ENCODE peak calls at places on chromosomes 7 and 10, in nine cellular contexts. One of them, this sample, is unnamed. For H3K27me3 and H3K4me1, the result is how much of the 10 kb centered on the place peaks cover.

GRCh38 chr7:77933394-77933793 is 134.8 kb downstream of the PHTF2 start:
- DNase-seq in psoas muscle: no peak
- DNase-seq in heart left ventricle: no peak
- DNase-seq in CD8-positive, alpha-beta T cell: no peak
- DNase-seq in tibial artery: no peak
- DNase-seq in thoracic aorta: no peak
- DNase-seq in A673: peak
- DNase-seq in astrocyte: peak
- DNase-seq in gastrocnemius medialis: no peak
- DNase-seq in this sample: no peak

GRCh38 chr10:93752761-93753160 is 5.0 kb upstream of the LGI1 start:
- DNase-seq in thoracic aorta: no peak
- DNase-seq in heart left ventricle: no peak
- DNase-seq in CD8-positive, alpha-beta T cell: no peak
- DNase-seq in psoas muscle: no peak
- DNase-seq in tibial artery: no peak
- DNase-seq in astrocyte: peak
- DNase-seq in gastrocnemius medialis: no peak
- DNase-seq in A673: peak
- DNase-seq in this sample: no peak

GRCh38 chr10:126203746-126204145 is 184.5 kb downstream of the ADAM12 start:
- DNase-seq in psoas muscle: no peak
- DNase-seq in astrocyte: peak
- DNase-seq in thoracic aorta: no peak
- DNase-seq in heart left ventricle: no peak
- DNase-seq in tibial artery: peak
- DNase-seq in A673: no peak
- DNase-seq in CD8-positive, alpha-beta T cell: no peak
- DNase-seq in gastrocnemius medialis: no peak
- DNase-seq in this sample: no peak

GRCh38 chr10:11425288-11425595 is 186.2 kb downstream of the USP6NL start:
- DNase-seq in CD8-positive, alpha-beta T cell: no peak
- DNase-seq in astrocyte: peak
- DNase-seq in gastrocnemius medialis: no peak
- DNase-seq in psoas muscle: no peak
- DNase-seq in tibial artery: no peak
- DNase-seq in A673: no peak
- DNase-seq in heart left ventricle: no peak
- DNase-seq in thoracic aorta: no peak
- DNase-seq in this sample: no peak

GRCh38 chr10:5952731-5953385 is 24.5 kb downstream of the IL15RA start:
- DNase-seq in thoracic aorta: no peak
- DNase-seq in tibial artery: no peak
- DNase-seq in psoas muscle: no peak
- DNase-seq in gastrocnemius medialis: no peak
- DNase-seq in CD8-positive, alpha-beta T cell: no peak
- DNase-seq in astrocyte: no peak
- DNase-seq in heart left ventricle: no peak
- DNase-seq in A673: no peak
- DNase-seq in this sample: no peak

GRCh38 chr7:891805-892204 is 15.5 kb downstream of the GET4 start:
- DNase-seq in psoas muscle: peak
- DNase-seq in tibial artery: no peak
- DNase-seq in gastrocnemius medialis: no peak
- DNase-seq in A673: no peak
- DNase-seq in astrocyte: no peak
- DNase-seq in thoracic aorta: no peak
- DNase-seq in heart left ventricle: no peak
- DNase-seq in CD8-positive, alpha-beta T cell: no peak
- DNase-seq in this sample: no peak

GRCh38 chr7:136057509-136057908 is 80.3 kb upstream of the MTPN start:
- DNase-seq in A673: no peak
- DNase-seq in astrocyte: no peak
- DNase-seq in thoracic aorta: no peak
- DNase-seq in CD8-positive, alpha-beta T cell: no peak
- DNase-seq in psoas muscle: no peak
- DNase-seq in heart left ventricle: no peak
- DNase-seq in tibial artery: no peak
- DNase-seq in gastrocnemius medialis: no peak
- DNase-seq in this sample: no peak

GRCh38 chr10:128297709-128298457 is 171.7 kb upstream of the MKI67 start:
- DNase-seq in gastrocnemius medialis: no peak
- DNase-seq in astrocyte: no peak
- DNase-seq in psoas muscle: no peak
- DNase-seq in CD8-positive, alpha-beta T cell: no peak
- DNase-seq in heart left ventricle: no peak
- DNase-seq in A673: no peak
- DNase-seq in tibial artery: no peak
- DNase-seq in thoracic aorta: no peak
- DNase-seq in this sample: no peak

GRCh38 chr10:110755781-110756180 is 111.6 kb downstream of the RBM20 start:
- DNase-seq in A673: no peak
- DNase-seq in CD8-positive, alpha-beta T cell: no peak
- DNase-seq in tibial artery: no peak
- DNase-seq in thoracic aorta: no peak
- DNase-seq in astrocyte: no peak
- DNase-seq in psoas muscle: no peak
- DNase-seq in gastrocnemius medialis: no peak
- DNase-seq in heart left ventricle: no peak
- DNase-seq in this sample: no peak

GRCh38 chr10:62858364-62858763 is 42.2 kb upstream of the EGR2 start:
- DNase-seq in CD8-positive, alpha-beta T cell: no peak
- DNase-seq in psoas muscle: peak
- DNase-seq in heart left ventricle: peak
- DNase-seq in gastrocnemius medialis: no peak
- DNase-seq in thoracic aorta: no peak
- DNase-seq in astrocyte: peak
- DNase-seq in A673: no peak
- DNase-seq in tibial artery: peak
- DNase-seq in this sample: no peak

GRCh38 chr10:28072573-28072972 is 73.7 kb upstream of the ODAD2 start:
- DNase-seq in A673: no peak
- DNase-seq in heart left ventricle: no peak
- DNase-seq in astrocyte: no peak
- DNase-seq in tibial artery: no peak
- DNase-seq in gastrocnemius medialis: no peak
- DNase-seq in psoas muscle: no peak
- DNase-seq in thoracic aorta: no peak
- DNase-seq in CD8-positive, alpha-beta T cell: no peak
- DNase-seq in this sample: no peak

GRCh38 chr10:22344781-22345300 is 455 bp upstream of the SPAG6 start:
- DNase-seq in heart left ventricle: no peak
- DNase-seq in psoas muscle: no peak
- DNase-seq in thoracic aorta: no peak
- DNase-seq in tibial artery: no peak
- DNase-seq in astrocyte: no peak
- DNase-seq in A673: no peak
- DNase-seq in CD8-positive, alpha-beta T cell: no peak
- DNase-seq in gastrocnemius medialis: no peak
- DNase-seq in this sample: no peak

GRCh38 chr10:22346087-22346661 is 878 bp downstream of the SPAG6 start:
- DNase-seq in gastrocnemius medialis: no peak
- DNase-seq in psoas muscle: no peak
- DNase-seq in astrocyte: no peak
- DNase-seq in thoracic aorta: no peak
- DNase-seq in A673: no peak
- DNase-seq in tibial artery: no peak
- DNase-seq in heart left ventricle: no peak
- DNase-seq in CD8-positive, alpha-beta T cell: no peak
- DNase-seq in this sample: no peak

GRCh38 chr10:22345301-22346086 is at the start of gene SPAG6:
- DNase-seq in heart left ventricle: peak
- DNase-seq in tibial artery: no peak
- DNase-seq in A673: peak
- DNase-seq in CD8-positive, alpha-beta T cell: peak
- DNase-seq in thoracic aorta: no peak
- DNase-seq in astrocyte: no peak
- DNase-seq in gastrocnemius medialis: no peak
- DNase-seq in psoas muscle: peak
- DNase-seq in this sample: no peak

GRCh38 chr10:22351131-22351703 is 5.9 kb downstream of the SPAG6 start:
- DNase-seq in heart left ventricle: no peak
- DNase-seq in thoracic aorta: no peak
- DNase-seq in astrocyte: no peak
- DNase-seq in CD8-positive, alpha-beta T cell: no peak
- DNase-seq in tibial artery: no peak
- DNase-seq in psoas muscle: no peak
- DNase-seq in A673: no peak
- DNase-seq in gastrocnemius medialis: no peak
- DNase-seq in this sample: no peak

DNA sequence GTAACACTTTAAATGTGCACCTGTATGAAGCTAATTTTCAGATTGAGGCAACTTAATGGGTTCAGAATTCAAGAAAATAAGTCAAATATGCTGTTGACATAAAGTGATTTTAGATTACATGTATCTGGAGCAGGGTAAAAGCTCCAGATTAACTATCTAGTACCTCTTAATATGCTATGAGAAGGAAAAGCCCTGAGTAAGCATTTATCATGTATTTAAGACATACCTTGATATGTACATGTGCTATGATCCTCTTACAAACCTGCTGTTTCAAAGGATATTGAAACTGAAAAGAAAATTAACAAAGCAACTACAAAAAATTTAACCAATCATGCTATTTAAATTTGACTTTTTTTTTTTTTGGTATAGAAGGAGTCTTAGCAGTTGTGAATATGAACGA is 4.5 kb downstream of the SPAG6 start:
- DNase-seq in astrocyte: no peak
- DNase-seq in gastrocnemius medialis: no peak
- DNase-seq in tibial artery: no peak
- DNase-seq in A673: no peak
- DNase-seq in psoas muscle: no peak
- DNase-seq in heart left ventricle: no peak
- DNase-seq in thoracic aorta: no peak
- DNase-seq in CD8-positive, alpha-beta T cell: no peak
- DNase-seq in this sample: no peak
- H3K27me3 ChIP-seq in astrocyte: under half
- H3K27me3 ChIP-seq in gastrocnemius medialis: under half
- H3K27me3 ChIP-seq in tibial artery: under half
- H3K27me3 ChIP-seq in A673: under half
- H3K27me3 ChIP-seq in psoas muscle: under half
- H3K27me3 ChIP-seq in heart left ventricle: under half
- H3K27me3 ChIP-seq in thoracic aorta: under half
- H3K27me3 ChIP-seq in CD8-positive, alpha-beta T cell: under half
- H3K27me3 ChIP-seq in this sample: under half

DNA sequence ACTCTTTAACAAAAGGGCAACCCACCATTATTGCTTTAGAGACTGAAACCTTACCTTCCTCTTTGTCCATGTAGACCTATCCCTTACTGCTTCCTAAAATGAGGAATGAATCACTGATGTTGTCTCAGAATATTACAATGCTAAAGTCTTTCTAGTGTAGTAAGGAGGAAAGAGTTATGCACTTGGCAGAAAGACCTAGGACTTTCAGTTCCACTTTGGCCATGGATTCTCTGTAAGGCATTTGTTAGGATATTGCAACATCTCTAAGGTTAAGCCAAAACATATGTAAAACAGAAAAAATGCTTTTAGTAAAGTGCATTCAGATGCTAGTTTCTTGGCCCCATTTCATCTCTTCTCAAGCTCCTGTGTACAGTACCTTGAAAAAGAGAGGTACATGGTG is 230.9 kb downstream of the PARD3 start:
- DNase-seq in tibial artery: no peak
- DNase-seq in CD8-positive, alpha-beta T cell: no peak
- DNase-seq in gastrocnemius medialis: no peak
- DNase-seq in heart left ventricle: no peak
- DNase-seq in A673: peak
- DNase-seq in astrocyte: peak
- DNase-seq in thoracic aorta: no peak
- DNase-seq in psoas muscle: no peak
- DNase-seq in this sample: no peak
- H3K4me1 ChIP-seq in tibial artery: under half
- H3K4me1 ChIP-seq in CD8-positive, alpha-beta T cell: under half
- H3K4me1 ChIP-seq in gastrocnemius medialis: under half
- H3K4me1 ChIP-seq in heart left ventricle: under half
- H3K4me1 ChIP-seq in A673: under half
- H3K4me1 ChIP-seq in astrocyte: under half
- H3K4me1 ChIP-seq in thoracic aorta: under half
- H3K4me1 ChIP-seq in psoas muscle: under half
- H3K4me1 ChIP-seq in this sample: under half

GRCh38 chr7:50706469-50706937 is 76.2 kb downstream of the GRB10 start:
- DNase-seq in tibial artery: no peak
- DNase-seq in thoracic aorta: no peak
- DNase-seq in gastrocnemius medialis: no peak
- DNase-seq in heart left ventricle: no peak
- DNase-seq in psoas muscle: no peak
- DNase-seq in CD8-positive, alpha-beta T cell: no peak
- DNase-seq in A673: no peak
- DNase-seq in astrocyte: no peak
- DNase-seq in this sample: no peak
- TF ChIP-seq CTCF in tibial artery: no peak
- TF ChIP-seq CTCF in thoracic aorta: no peak
- TF ChIP-seq CTCF in gastrocnemius medialis: no peak
- TF ChIP-seq CTCF in heart left ventricle: no peak
- TF ChIP-seq CTCF in psoas muscle: no peak
- TF ChIP-seq CTCF in CD8-positive, alpha-beta T cell: no peak
- TF ChIP-seq CTCF in A673: no peak
- TF ChIP-seq CTCF in astrocyte: no peak
- TF ChIP-seq CTCF in this sample: no peak

GRCh38 chr10:100685331-100685730 is 60.1 kb upstream of the PAX2 start:
- DNase-seq in CD8-positive, alpha-beta T cell: no peak
- DNase-seq in astrocyte: no peak
- DNase-seq in tibial artery: no peak
- DNase-seq in thoracic aorta: no peak
- DNase-seq in A673: no peak
- DNase-seq in psoas muscle: no peak
- DNase-seq in gastrocnemius medialis: no peak
- DNase-seq in heart left ventricle: no peak
- DNase-seq in this sample: no peak
- H3K27me3 ChIP-seq in CD8-positive, alpha-beta T cell: under half
- H3K27me3 ChIP-seq in astrocyte: half or more
- H3K27me3 ChIP-seq in tibial artery: half or more
- H3K27me3 ChIP-seq in thoracic aorta: under half
- H3K27me3 ChIP-seq in A673: half or more
- H3K27me3 ChIP-seq in psoas muscle: under half
- H3K27me3 ChIP-seq in gastrocnemius medialis: half or more
- H3K27me3 ChIP-seq in heart left ventricle: half or more
- H3K27me3 ChIP-seq in this sample: under half

DNA sequence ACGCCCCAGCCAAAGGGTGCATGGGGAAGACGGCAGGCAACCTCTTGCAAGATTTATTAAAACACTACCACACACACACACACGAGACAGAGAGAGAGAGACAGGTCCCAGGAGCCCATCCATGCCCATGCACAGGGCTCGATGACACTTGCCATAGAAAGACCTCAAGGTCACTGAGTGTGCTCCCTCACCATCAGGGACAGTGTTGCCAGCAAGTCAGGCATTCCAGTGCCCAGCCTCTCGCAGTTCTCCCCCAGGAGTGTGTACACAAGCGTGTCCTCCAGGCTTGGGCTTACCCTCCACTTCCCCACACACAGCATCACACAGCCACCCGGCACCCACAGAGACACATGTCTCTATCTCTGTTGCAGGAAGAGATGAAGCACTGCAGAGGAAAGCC is 46.8 kb upstream of the SLF2 start:
- DNase-seq in heart left ventricle: no peak
- DNase-seq in CD8-positive, alpha-beta T cell: no peak
- DNase-seq in A673: peak
- DNase-seq in thoracic aorta: no peak
- DNase-seq in astrocyte: no peak
- DNase-seq in psoas muscle: no peak
- DNase-seq in gastrocnemius medialis: no peak
- DNase-seq in tibial artery: no peak
- DNase-seq in this sample: no peak
- H3K4me1 ChIP-seq in heart left ventricle: under half
- H3K4me1 ChIP-seq in CD8-positive, alpha-beta T cell: under half
- H3K4me1 ChIP-seq in A673: under half
- H3K4me1 ChIP-seq in thoracic aorta: under half
- H3K4me1 ChIP-seq in astrocyte: under half
- H3K4me1 ChIP-seq in psoas muscle: under half
- H3K4me1 ChIP-seq in gastrocnemius medialis: under half
- H3K4me1 ChIP-seq in tibial artery: under half
- H3K4me1 ChIP-seq in this sample: under half

This sample was measured in ascending aorta.